ENCODE peak calls at places on chromosomes 5 and 9, in four cellular contexts. One of them, this sample, is unnamed.

GRCh38 chr5:41009228-41009627 is 61.9 kb downstream of the MROH2B start:
- DNase-seq in NCI-H2107: no peak
- DNase-seq in iris pigment epithelial cell: no peak
- DNase-seq in CD8-positive, alpha-beta T cell: no peak
- DNase-seq in this sample: no peak

GRCh38 chr5:168985454-168985853 is 315.5 kb downstream of the SLIT3 start:
- DNase-seq in NCI-H2107: no peak
- DNase-seq in iris pigment epithelial cell: no peak
- DNase-seq in CD8-positive, alpha-beta T cell: no peak
- DNase-seq in this sample: no peak

GRCh38 chr5:573976-574375 is 38.2 kb upstream of the CEP72 start:
- DNase-seq in iris pigment epithelial cell: no peak
- DNase-seq in CD8-positive, alpha-beta T cell: no peak
- DNase-seq in NCI-H2107: no peak
- DNase-seq in this sample: no peak

GRCh38 chr5:16727937-16728336 is 111.1 kb upstream of the RETREG1 start:
- DNase-seq in iris pigment epithelial cell: no peak
- DNase-seq in NCI-H2107: no peak
- DNase-seq in CD8-positive, alpha-beta T cell: no peak
- DNase-seq in this sample: no peak

GRCh38 chr5:162323471-162323870 is 255.9 kb downstream of the GABRG2 start:
- DNase-seq in CD8-positive, alpha-beta T cell: no peak
- DNase-seq in iris pigment epithelial cell: no peak
- DNase-seq in NCI-H2107: no peak
- DNase-seq in this sample: no peak

GRCh38 chr5:163564321-163564924 is 59.0 kb downstream of the MAT2B start:
- DNase-seq in CD8-positive, alpha-beta T cell: peak
- DNase-seq in iris pigment epithelial cell: peak
- DNase-seq in NCI-H2107: peak
- DNase-seq in this sample: no peak

GRCh38 chr5:170126626-170127025 is 20.9 kb downstream of the FOXI1 start:
- DNase-seq in CD8-positive, alpha-beta T cell: no peak
- DNase-seq in iris pigment epithelial cell: no peak
- DNase-seq in NCI-H2107: no peak
- DNase-seq in this sample: no peak

GRCh38 chr9:121371495-121371911 is 1.5 kb upstream of the STOM start:
- DNase-seq in NCI-H2107: no peak
- DNase-seq in iris pigment epithelial cell: no peak
- DNase-seq in CD8-positive, alpha-beta T cell: no peak
- DNase-seq in this sample: no peak

GRCh38 chr5:119243888-119244287 is 111.9 kb upstream of the TNFAIP8 start:
- DNase-seq in iris pigment epithelial cell: no peak
- DNase-seq in NCI-H2107: no peak
- DNase-seq in CD8-positive, alpha-beta T cell: no peak
- DNase-seq in this sample: no peak

GRCh38 chr9:37992924-37993349 is 76.1 kb downstream of the SHB start:
- DNase-seq in CD8-positive, alpha-beta T cell: no peak
- DNase-seq in iris pigment epithelial cell: no peak
- DNase-seq in NCI-H2107: no peak
- DNase-seq in this sample: no peak

GRCh38 chr5:139635606-139636206 is 12.4 kb upstream of the CXXC5 start:
- DNase-seq in NCI-H2107: peak
- DNase-seq in CD8-positive, alpha-beta T cell: no peak
- DNase-seq in iris pigment epithelial cell: peak
- DNase-seq in this sample: peak

GRCh38 chr9:38380872-38381534 is 11.5 kb upstream of the ALDH1B1 start:
- DNase-seq in CD8-positive, alpha-beta T cell: no peak
- DNase-seq in NCI-H2107: peak
- DNase-seq in iris pigment epithelial cell: no peak
- DNase-seq in this sample: peak

GRCh38 chr5:171534009-171534895 is 114.8 kb downstream of the FGF18 start:
- DNase-seq in iris pigment epithelial cell: no peak
- DNase-seq in CD8-positive, alpha-beta T cell: no peak
- DNase-seq in NCI-H2107: no peak
- DNase-seq in this sample: no peak

GRCh38 chr9:104775961-104776360 is 12.0 kb downstream of the NIPSNAP3B start:
- DNase-seq in iris pigment epithelial cell: no peak
- DNase-seq in CD8-positive, alpha-beta T cell: no peak
- DNase-seq in NCI-H2107: no peak
- DNase-seq in this sample: no peak

GRCh38 chr9:89686134-89686533 is 81.3 kb downstream of the GADD45G start:
- DNase-seq in CD8-positive, alpha-beta T cell: no peak
- DNase-seq in NCI-H2107: peak
- DNase-seq in iris pigment epithelial cell: no peak
- DNase-seq in this sample: no peak

GRCh38 chr9:130732793-130733221 is 39.2 kb downstream of the EXOSC2 start:
- DNase-seq in CD8-positive, alpha-beta T cell: no peak
- DNase-seq in NCI-H2107: no peak
- DNase-seq in iris pigment epithelial cell: no peak
- DNase-seq in this sample: no peak

GRCh38 chr9:124006448-124007156 is 5.0 kb upstream of the LHX2 start:
- DNase-seq in iris pigment epithelial cell: no peak
- DNase-seq in NCI-H2107: no peak
- DNase-seq in CD8-positive, alpha-beta T cell: no peak
- DNase-seq in this sample: no peak

GRCh38 chr5:168681556-168682183 is 102.5 kb upstream of the PANK3 start:
- DNase-seq in NCI-H2107: no peak
- DNase-seq in CD8-positive, alpha-beta T cell: no peak
- DNase-seq in iris pigment epithelial cell: peak
- DNase-seq in this sample: no peak

GRCh38 chr5:13133951-13134350 is 810.5 kb downstream of the DNAH5 start:
- DNase-seq in NCI-H2107: no peak
- DNase-seq in CD8-positive, alpha-beta T cell: no peak
- DNase-seq in iris pigment epithelial cell: no peak
- DNase-seq in this sample: no peak

GRCh38 chr9:13274901-13275641 is 4.4 kb downstream of the MPDZ start:
- DNase-seq in iris pigment epithelial cell: peak
- DNase-seq in CD8-positive, alpha-beta T cell: no peak
- DNase-seq in NCI-H2107: no peak
- DNase-seq in this sample: no peak

GRCh38 chr9:935348-935965 is 41.0 kb upstream of the DMRT3 start:
- DNase-seq in CD8-positive, alpha-beta T cell: no peak
- DNase-seq in iris pigment epithelial cell: peak
- DNase-seq in NCI-H2107: no peak
- DNase-seq in this sample: no peak

GRCh38 chr5:174510771-174511453 is 213.5 kb upstream of the MSX2 start:
- DNase-seq in CD8-positive, alpha-beta T cell: no peak
- DNase-seq in iris pigment epithelial cell: no peak
- DNase-seq in NCI-H2107: no peak
- DNase-seq in this sample: no peak

GRCh38 chr9:101235105-101235866 is 149.5 kb downstream of the BAAT start:
- DNase-seq in iris pigment epithelial cell: peak
- DNase-seq in NCI-H2107: no peak
- DNase-seq in CD8-positive, alpha-beta T cell: no peak
- DNase-seq in this sample: no peak

GRCh38 chr9:131273791-131274673 is 2.3 kb downstream of the FAM78A start:
- DNase-seq in iris pigment epithelial cell: peak
- DNase-seq in CD8-positive, alpha-beta T cell: no peak
- DNase-seq in NCI-H2107: no peak
- DNase-seq in this sample: no peak

GRCh38 chr5:122267195-122267594 is 44.8 kb upstream of the SNCAIP start:
- DNase-seq in NCI-H2107: no peak
- DNase-seq in CD8-positive, alpha-beta T cell: no peak
- DNase-seq in iris pigment epithelial cell: no peak
- DNase-seq in this sample: no peak

GRCh38 chr5:179530069-179530998 is 20.0 kb upstream of the RUFY1 start:
- DNase-seq in iris pigment epithelial cell: peak
- DNase-seq in NCI-H2107: no peak
- DNase-seq in CD8-positive, alpha-beta T cell: peak
- DNase-seq in this sample: no peak

GRCh38 chr9:2253814-2254550 is 238.8 kb downstream of the SMARCA2 start:
- DNase-seq in iris pigment epithelial cell: no peak
- DNase-seq in CD8-positive, alpha-beta T cell: no peak
- DNase-seq in NCI-H2107: no peak
- DNase-seq in this sample: no peak

GRCh38 chr5:9395736-9396135 is 150.1 kb downstream of the SEMA5A start:
- DNase-seq in CD8-positive, alpha-beta T cell: no peak
- DNase-seq in NCI-H2107: no peak
- DNase-seq in iris pigment epithelial cell: no peak
- DNase-seq in this sample: no peak

GRCh38 chr5:111237470-111237869 is 13.3 kb downstream of the CAMK4 start:
- DNase-seq in NCI-H2107: no peak
- DNase-seq in CD8-positive, alpha-beta T cell: no peak
- DNase-seq in iris pigment epithelial cell: peak
- DNase-seq in this sample: no peak

GRCh38 chr5:52915176-52915875 is 73.8 kb upstream of the ITGA2 start:
- DNase-seq in CD8-positive, alpha-beta T cell: peak
- DNase-seq in iris pigment epithelial cell: peak
- DNase-seq in NCI-H2107: peak
- DNase-seq in this sample: peak

GRCh38 chr9:73152953-73153352 is 1.3 kb downstream of the ANXA1 start:
- DNase-seq in iris pigment epithelial cell: no peak
- DNase-seq in NCI-H2107: no peak
- DNase-seq in CD8-positive, alpha-beta T cell: no peak
- DNase-seq in this sample: no peak

GRCh38 chr9:137429974-137430722 is 7.0 kb downstream of the NOXA1 start:
- DNase-seq in NCI-H2107: peak
- DNase-seq in CD8-positive, alpha-beta T cell: no peak
- DNase-seq in iris pigment epithelial cell: no peak
- DNase-seq in this sample: no peak

GRCh38 chr5:157451806-157452205 is 8.2 kb upstream of the NIPAL4 start:
- DNase-seq in CD8-positive, alpha-beta T cell: no peak
- DNase-seq in iris pigment epithelial cell: no peak
- DNase-seq in NCI-H2107: no peak
- DNase-seq in this sample: no peak

GRCh38 chr5:112006721-112007120 is 249.7 kb upstream of the NREP start:
- DNase-seq in NCI-H2107: no peak
- DNase-seq in iris pigment epithelial cell: peak
- DNase-seq in CD8-positive, alpha-beta T cell: no peak
- DNase-seq in this sample: no peak

GRCh38 chr5:74241751-74242140 is 398.8 kb downstream of the ENC1 start:
- DNase-seq in NCI-H2107: no peak
- DNase-seq in CD8-positive, alpha-beta T cell: no peak
- DNase-seq in iris pigment epithelial cell: peak
- DNase-seq in this sample: no peak

GRCh38 chr5:44708611-44709010 is 100.1 kb upstream of the MRPS30 start:
- DNase-seq in CD8-positive, alpha-beta T cell: no peak
- DNase-seq in iris pigment epithelial cell: no peak
- DNase-seq in NCI-H2107: no peak
- DNase-seq in this sample: no peak

This sample was measured in H1.